ENCODE peak calls at places on chromosomes 6 and 20, in nine cellular contexts. T, V, Q, K, E, B, F, H and N are unnamed samples.

GRCh38 chr6:113732384-113732966 is 124.7 kb upstream of the MARCKS start:
- DNase-seq in H (no peak), E (no peak), K (no peak), T (peak; percentile 28), B (no peak), Q (peak; percentile 40), V (peak; percentile 75), F (no peak), N (no peak)

GRCh38 chr6:137641474-137642077 is 147.4 kb upstream of the OLIG3 start:
- DNase-seq in B (no peak), K (no peak), V (peak; percentile 81), F (no peak), E (peak; percentile 32), Q (peak; percentile 52), H (peak; percentile 16), T (peak; percentile 57), N (peak; percentile 77)

GRCh38 chr20:4373454-4373853 is 348.3 kb upstream of the PRND start:
- DNase-seq in E (no peak), V (no peak), F (no peak), H (no peak), T (no peak), K (no peak), Q (no peak), B (no peak), N (no peak)

GRCh38 chr20:49636447-49636846 is 68.5 kb upstream of the PTGIS start:
- DNase-seq in E (no peak), T (no peak), V (peak; percentile 79), F (no peak), K (no peak), B (no peak), Q (no peak), H (no peak), N (peak; percentile 35)

GRCh38 chr6:23654745-23655144 is 471.3 kb upstream of the NRSN1 start:
- DNase-seq in F (no peak), Q (no peak), V (no peak), K (no peak), B (no peak), T (no peak), H (no peak), E (no peak), N (no peak)

GRCh38 chr6:144878577-144878976 is 593.4 kb downstream of the UTRN start:
- DNase-seq in H (no peak), F (no peak), V (no peak), Q (peak; percentile 38), K (no peak), T (no peak), B (no peak), E (no peak), N (no peak)

GRCh38 chr6:35452186-35453090 is at the start of gene FANCE:
- DNase-seq in Q (peak; percentile 98), B (peak; percentile 96), K (peak; percentile 98), E (no peak), F (peak; percentile 99), T (peak; percentile 100), H (peak; percentile 85), V (peak; percentile 97), N (peak; percentile 97)

GRCh38 chr6:14126250-14126649 is 8.7 kb downstream of the CD83 start:
- DNase-seq in V (no peak), B (no peak), T (no peak), H (no peak), K (no peak), F (no peak), Q (no peak), E (no peak), N (no peak)

GRCh38 chr6:83221886-83222479 is 28.8 kb downstream of the RWDD2A start:
- DNase-seq in Q (peak; percentile 28), F (no peak), T (no peak), K (no peak), H (no peak), V (no peak), E (no peak), B (no peak), N (no peak)

GRCh38 chr20:62186887-62187866 is 4.3 kb downstream of the MTG2 start:
- DNase-seq in Q (no peak), V (no peak), T (no peak), E (no peak), B (no peak), K (no peak), H (no peak), F (peak; percentile 16), N (no peak)

GRCh38 chr20:50232651-50233324 is 42.2 kb downstream of the CEBPB start:
- DNase-seq in F (no peak), B (no peak), T (no peak), E (no peak), H (no peak), V (no peak), Q (no peak), K (no peak), N (no peak)

GRCh38 chr6:6751615-6752014 is 163.1 kb downstream of the LY86 start:
- DNase-seq in V (peak; percentile 79), T (no peak), E (no peak), K (no peak), F (no peak), Q (no peak), H (no peak), B (no peak), N (no peak)

GRCh38 chr6:6752129-6752528 is 163.6 kb downstream of the LY86 start:
- DNase-seq in F (no peak), E (no peak), V (no peak), Q (no peak), H (no peak), K (no peak), B (no peak), T (no peak), N (no peak)

GRCh38 chr6:6751197-6751596 is 162.7 kb downstream of the LY86 start:
- DNase-seq in V (no peak), Q (no peak), E (no peak), H (no peak), T (no peak), F (no peak), K (no peak), B (no peak), N (no peak)

GRCh38 chr6:6748001-6748400 is 159.5 kb downstream of the LY86 start:
- DNase-seq in F (no peak), T (no peak), K (no peak), B (no peak), E (no peak), H (no peak), Q (no peak), V (no peak), N (no peak)

DNA sequence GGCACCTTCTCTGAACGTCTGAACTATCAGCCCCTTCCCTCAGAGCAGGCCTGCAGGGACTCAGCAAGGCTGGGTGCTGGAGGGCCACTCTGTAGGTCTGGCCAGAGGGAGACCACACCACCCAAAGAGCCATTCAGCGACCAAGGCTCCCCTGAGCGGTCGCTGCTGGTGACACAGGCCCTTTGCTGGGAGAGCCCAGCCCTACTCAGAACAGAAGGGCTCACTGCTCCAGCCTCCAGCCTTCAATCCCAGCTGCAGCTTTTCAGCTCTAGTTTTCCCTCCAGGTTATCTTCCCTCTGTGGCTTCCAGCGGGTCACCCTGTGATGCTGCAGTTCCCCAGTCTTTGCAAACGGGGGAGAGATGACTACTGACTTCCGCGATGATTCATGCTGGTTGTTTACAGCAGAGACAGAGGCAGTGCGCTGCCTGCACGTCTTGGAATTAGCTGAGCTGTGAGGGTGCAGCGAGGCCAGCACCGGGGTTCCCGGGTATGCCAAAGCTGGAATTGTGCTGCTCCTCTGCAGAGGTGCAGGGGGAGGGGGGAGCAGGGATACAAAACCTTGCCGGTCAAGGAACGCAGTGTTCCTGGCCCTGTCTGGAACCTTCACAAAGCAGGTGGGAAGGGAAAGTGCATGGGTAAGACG is 161.4 kb downstream of the LY86 start:
- DNase-seq in H (peak; percentile 84), F (no peak), B (peak; percentile 67), Q (no peak), E (no peak), V (peak; percentile 88), T (peak; percentile 59), K (no peak), N (peak; percentile 36)
- TF ChIP-seq POLR2AphosphoS5 in H (peak; percentile 86), F (peak; percentile 43), B (peak; percentile 42), Q (no peak), E (no peak), V (peak; percentile 17), T (no peak), K (peak; percentile 59), N (peak; percentile 65)

GRCh38 chr6:32950449-32950848 is 2.4 kb downstream of the HLA-DMA start:
- DNase-seq in F (no peak), T (no peak), K (no peak), V (no peak), H (no peak), B (no peak), Q (no peak), E (no peak), N (no peak)
- TF ChIP-seq POLR2AphosphoS5 in F (no peak), T (no peak), K (no peak), V (no peak), H (no peak), B (no peak), Q (no peak), E (no peak), N (no peak)

GRCh38 chr6:36969240-36969691 is 14.7 kb downstream of the PI16 start:
- DNase-seq in Q (no peak), T (no peak), H (no peak), F (peak; percentile 32), K (no peak), E (no peak), V (peak; percentile 58), B (no peak), N (peak; percentile 71)

GRCh38 chr6:36967757-36968156 is 13.2 kb downstream of the PI16 start:
- DNase-seq in H (no peak), K (no peak), F (peak; percentile 23), B (no peak), E (no peak), Q (no peak), T (no peak), V (peak; percentile 44), N (no peak)

GRCh38 chr6:36964908-36965307 is 10.4 kb downstream of the PI16 start:
- DNase-seq in Q (no peak), F (peak; percentile 59), T (no peak), K (no peak), E (no peak), B (no peak), V (no peak), H (no peak), N (no peak)

GRCh38 chr6:36968266-36968977 is 13.9 kb downstream of the PI16 start:
- DNase-seq in E (no peak), B (no peak), H (no peak), Q (no peak), T (no peak), K (no peak), V (peak; percentile 62), F (peak; percentile 57), N (peak; percentile 64)

DNA sequence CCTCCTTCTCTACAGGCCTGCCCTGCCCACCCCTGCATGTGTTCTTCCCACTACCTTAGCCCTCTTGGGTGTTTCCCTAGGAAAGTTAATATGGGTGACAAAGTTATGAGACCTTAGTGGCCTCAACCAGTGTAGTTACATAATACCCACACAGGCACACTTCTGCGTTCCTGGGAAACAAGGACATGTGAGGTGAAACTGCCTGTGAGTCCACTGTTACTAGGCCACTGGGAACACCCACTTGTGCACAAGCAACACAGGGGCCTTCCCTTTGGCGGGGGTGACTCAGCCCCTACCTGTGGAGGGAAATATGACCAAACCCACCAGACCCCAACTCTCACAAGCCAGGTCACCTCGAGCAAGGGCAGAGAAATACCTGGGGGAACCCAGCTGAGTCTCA is 12.8 kb downstream of the PI16 start:
- DNase-seq in T (no peak), Q (no peak), E (no peak), F (peak; percentile 41), B (no peak), K (no peak), V (no peak), H (no peak), N (no peak)
- TF ChIP-seq POLR2AphosphoS5 in T (peak; percentile 21), Q (no peak), E (no peak), F (no peak), B (no peak), K (no peak), V (no peak), H (no peak), N (no peak)

GRCh38 chr6:160391419-160392116 is 43.4 kb downstream of the SLC22A3 start:
- DNase-seq in B (no peak), H (no peak), K (no peak), Q (no peak), T (no peak), E (no peak), V (peak; percentile 77), F (no peak), N (no peak)
- TF ChIP-seq POLR2AphosphoS5 in B (no peak), H (no peak), K (no peak), Q (no peak), T (no peak), E (no peak), V (peak; percentile 77), F (no peak), N (peak; percentile 12)